ENCODE peak calls at places on chromosome X, in seven cellular contexts. J is left ventricle myocardium inferior, Z is pancreas, K is K562, D is tibial nerve, Y is mesenchymal stem cell, X is keratinocyte. U is an unnamed sample. For H3K4me1, the result is how much of the 10 kb centered on the place peaks cover.

GRCh38 chrX:23819385-23820234 is 36.6 kb downstream of the SAT1 start:
- DNase-seq in J (no peak), Z (no peak), K (no peak), D (no peak), Y (peak), X (no peak), U (no peak)

GRCh38 chrX:136867518-136867917 is 13.0 kb downstream of the RBMX start:
- DNase-seq in J (no peak), Z (no peak), K (no peak), D (no peak), Y (peak), X (no peak), U (no peak)

GRCh38 chrX:13652256-13653021 is 502 bp upstream of the TCEANC start:
- DNase-seq in J (no peak), Z (no peak), K (peak), D (no peak), Y (peak), X (no peak), U (no peak)

GRCh38 chrX:9180623-9181022 is 146.7 kb upstream of the FAM9B start:
- DNase-seq in J (no peak), Z (no peak), K (no peak), D (no peak), Y (no peak), X (no peak), U (no peak)

GRCh38 chrX:114985967-114986592 is 31.3 kb downstream of the IL13RA2 start:
- DNase-seq in J (no peak), Z (no peak), K (no peak), D (no peak), Y (peak), X (no peak), U (no peak)

GRCh38 chrX:5431823-5432222 is 796.8 kb downstream of the NLGN4X start:
- DNase-seq in J (no peak), Z (no peak), K (no peak), D (no peak), Y (no peak), X (no peak), U (no peak)

GRCh38 chrX:13750204-13750603 is 15.7 kb downstream of the OFD1 start:
- DNase-seq in J (no peak), Z (no peak), K (peak), D (no peak), Y (peak), X (no peak), U (no peak)

GRCh38 chrX:75746891-75747639 is 38.0 kb downstream of the MAGEE2 start:
- DNase-seq in J (peak), Z (peak), K (no peak), D (peak), Y (peak), X (no peak), U (no peak)

GRCh38 chrX:75273483-75273882 is 402 bp upstream of the UPRT start:
- DNase-seq in J (no peak), Z (no peak), K (peak), D (peak), Y (peak), X (no peak), U (no peak)

GRCh38 chrX:14501312-14501711 is 28.0 kb upstream of the GLRA2 start:
- DNase-seq in J (no peak), Z (no peak), K (no peak), D (no peak), Y (no peak), X (no peak), U (no peak)

GRCh38 chrX:2640436-2641150 is 50.5 kb upstream of the CD99 start:
- DNase-seq in J (no peak), Z (no peak), K (no peak), D (no peak), Y (no peak), X (no peak), U (no peak)

GRCh38 chrX:52082578-52082977 is 13.6 kb upstream of the MAGED4B start:
- DNase-seq in J (no peak), Z (no peak), K (no peak), D (no peak), Y (peak), X (no peak), U (no peak)

GRCh38 chrX:131288738-131289511 is at the start of gene IGSF1:
- DNase-seq in J (peak), Z (peak), K (peak), D (no peak), Y (peak), X (no peak), U (no peak)

GRCh38 chrX:154729439-154729838 is 21.4 kb downstream of the GAB3 start:
- DNase-seq in J (no peak), Z (no peak), K (no peak), D (no peak), Y (peak), X (no peak), U (no peak)
- H3K4me1 ChIP-seq in J (half or more), Z (under half), K (under half), D (under half), Y (under half), X (under half), U (half or more)

DNA sequence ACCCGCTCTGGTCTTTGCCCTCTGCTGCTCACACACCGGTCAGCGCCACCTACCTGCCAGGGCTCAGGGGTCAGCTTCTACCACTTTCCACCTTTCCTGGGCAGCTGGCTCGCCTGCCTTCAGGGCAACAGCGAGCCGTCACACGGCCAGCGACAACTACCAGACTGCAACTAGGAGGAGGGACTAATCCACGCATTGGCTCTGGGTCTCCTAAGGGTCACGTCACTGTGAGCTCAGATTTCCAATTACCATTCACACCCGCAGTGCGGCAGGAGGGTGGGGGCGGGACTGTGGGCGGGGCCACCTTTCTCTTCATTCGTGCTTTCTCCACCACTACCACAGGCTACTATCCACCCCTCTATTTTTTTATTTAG is at the start of gene BEX5:
- DNase-seq in J (peak), Z (peak), K (peak), D (no peak), Y (no peak), X (no peak), U (no peak)
- H3K27ac ChIP-seq in J (no peak), Z (peak), K (no peak), D (no peak), Y (no peak), X (no peak), U (peak)

DNA sequence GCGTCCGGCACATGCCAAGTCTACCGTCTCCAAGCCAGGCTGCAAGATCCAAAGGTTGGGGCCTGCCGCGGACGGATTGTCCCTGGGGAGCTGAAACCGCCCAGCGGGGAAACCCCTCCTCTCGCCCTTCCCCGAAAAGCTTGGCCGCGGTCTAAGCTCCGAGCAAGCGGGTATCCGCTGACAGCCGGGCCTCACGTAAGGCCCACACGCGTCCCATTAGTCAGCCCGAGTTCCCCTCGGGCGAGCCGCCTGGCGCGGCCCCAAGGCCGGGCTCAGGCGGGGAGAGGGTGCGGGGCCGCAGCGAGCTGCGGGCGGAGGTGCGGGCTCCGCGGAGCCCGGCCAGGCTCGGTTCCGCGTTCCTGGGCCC is 6.9 kb upstream of the BCOR start:
- DNase-seq in J (peak), Z (peak), K (no peak), D (no peak), Y (peak), X (no peak), U (no peak)
- H3K4me1 ChIP-seq in J (under half), Z (under half), K (half or more), D (under half), Y (under half), X (under half), U (half or more)

DNA sequence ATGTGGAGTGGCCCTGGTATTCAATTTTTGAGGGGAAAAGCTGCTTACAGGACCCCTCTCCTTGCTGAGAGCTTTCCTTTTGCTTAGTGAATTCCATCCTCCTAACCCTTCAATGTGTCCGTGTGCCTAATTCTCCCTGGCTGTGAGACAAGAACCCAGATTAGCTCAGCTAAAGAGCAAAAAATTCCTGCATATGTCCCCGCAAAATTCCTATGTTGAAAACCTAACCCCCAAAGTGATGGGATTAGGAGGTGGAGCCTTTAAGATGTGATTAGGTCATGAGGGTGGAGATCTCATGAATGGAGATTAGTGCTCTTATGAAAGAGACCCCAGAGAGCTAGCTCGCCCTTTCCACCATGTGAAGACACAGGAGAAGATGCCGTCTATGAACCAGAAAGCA is 503.1 kb upstream of the DIAPH2 start:
- DNase-seq in J (no peak), Z (no peak), K (no peak), D (no peak), Y (no peak), X (no peak), U (no peak)
- H3K27ac ChIP-seq in J (no peak), Z (no peak), K (no peak), D (no peak), Y (no peak), X (no peak), U (no peak)